ENCODE peak calls at places on chromosomes 2 and 18, in eight cellular contexts. K is PC-3, M is spleen, F is hepatocyte, X is neuronal stem cell, H is psoas muscle, W is aorta, J is GM23248. P is an unnamed sample.

GRCh38 chr18:2466978-2467377 is 104.3 kb downstream of the METTL4 start:
- DNase-seq in K (peak; percentile 12), M (no peak), F (no peak), X (no peak), H (no peak), W (no peak), J (no peak), P (no peak)

GRCh38 chr2:239275037-239275685 is 125.7 kb downstream of the HDAC4 start:
- DNase-seq in K (peak; percentile 87), M (peak; percentile 93), F (peak; percentile 67), X (no peak), H (peak; percentile 89), W (peak; percentile 90), J (peak; percentile 99), P (peak; percentile 89)

GRCh38 chr18:63260075-63260754 is 59.4 kb downstream of the BCL2 start:
- DNase-seq in K (no peak), M (no peak), F (no peak), X (no peak), H (no peak), W (no peak), J (no peak), P (no peak)

GRCh38 chr2:66674087-66674486 is 239.2 kb downstream of the MEIS1 start:
- DNase-seq in K (no peak), M (no peak), F (no peak), X (no peak), H (no peak), W (no peak), J (no peak), P (no peak)

GRCh38 chr2:529425-529824 is 147.8 kb downstream of the TMEM18 start:
- DNase-seq in K (peak; percentile 77), M (no peak), F (peak; percentile 20), X (no peak), H (no peak), W (no peak), J (peak; percentile 44), P (no peak)

GRCh38 chr18:3596324-3597158 is 146.6 kb downstream of the TGIF1 start:
- DNase-seq in K (peak; percentile 44), M (peak; percentile 90), F (peak; percentile 54), X (no peak), H (peak; percentile 57), W (peak; percentile 70), J (no peak), P (no peak)

GRCh38 chr2:157302492-157303099 is 23.0 kb downstream of the ERMN start:
- DNase-seq in K (peak; percentile 81), M (no peak), F (peak; percentile 81), X (peak; percentile 41), H (no peak), W (no peak), J (peak; percentile 81), P (no peak)

GRCh38 chr2:240647503-240648154 is 22.3 kb downstream of the GPR35 start:
- DNase-seq in K (no peak), M (no peak), F (no peak), X (no peak), H (no peak), W (peak; percentile 39), J (no peak), P (no peak)

GRCh38 chr18:59639821-59640220 is 57.4 kb downstream of the CCBE1 start:
- DNase-seq in K (no peak), M (no peak), F (no peak), X (no peak), H (no peak), W (no peak), J (peak; percentile 29), P (no peak)

GRCh38 chr2:36915627-36916026 is 50.7 kb downstream of the STRN start:
- DNase-seq in K (no peak), M (no peak), F (no peak), X (no peak), H (no peak), W (no peak), J (no peak), P (no peak)

GRCh38 chr2:72993585-72994280 is 76.4 kb downstream of the EMX1 start:
- DNase-seq in K (no peak), M (peak; percentile 52), F (no peak), X (no peak), H (no peak), W (no peak), J (peak; percentile 9), P (peak; percentile 49)

GRCh38 chr18:3234457-3234856 is 13.1 kb upstream of the MYL12A start:
- DNase-seq in K (no peak), M (no peak), F (no peak), X (no peak), H (no peak), W (no peak), J (no peak), P (no peak)

GRCh38 chr2:161243312-161243711 is 64.9 kb upstream of the PSMD14 start:
- DNase-seq in K (no peak), M (no peak), F (no peak), X (no peak), H (no peak), W (no peak), J (no peak), P (no peak)

GRCh38 chr2:17901246-17901645 is 22.8 kb downstream of the KCNS3 start:
- DNase-seq in K (no peak), M (no peak), F (no peak), X (no peak), H (peak; percentile 39), W (no peak), J (no peak), P (no peak)

GRCh38 chr2:158664987-158665386 is 130.1 kb upstream of the DAPL1 start:
- DNase-seq in K (no peak), M (no peak), F (no peak), X (no peak), H (no peak), W (no peak), J (peak; percentile 56), P (no peak)

GRCh38 chr2:160471950-160472349 is 21.7 kb downstream of the RBMS1 start:
- DNase-seq in K (no peak), M (no peak), F (no peak), X (no peak), H (no peak), W (no peak), J (peak; percentile 64), P (no peak)

GRCh38 chr2:40242315-40242714 is 209.6 kb downstream of the SLC8A1 start:
- DNase-seq in K (no peak), M (no peak), F (no peak), X (peak; percentile 24), H (no peak), W (no peak), J (no peak), P (no peak)
- H3K27ac ChIP-seq in K (no peak overlapping the region), M (no peak overlapping the region), F (no peak overlapping the region), X (no peak overlapping the region), H (no peak overlapping the region), W (no peak overlapping the region), J (no peak overlapping the region), P (no peak overlapping the region)

GRCh38 chr18:65954372-65954771 is 203.6 kb downstream of the CDH7 start:
- DNase-seq in K (no peak), M (no peak), F (no peak), X (no peak), H (no peak), W (no peak), J (no peak), P (no peak)
- H3K4me1 ChIP-seq in K (no peaks in the 10 kb centered on the region), M (no peaks in the 10 kb centered on the region), F (no peaks in the 10 kb centered on the region), X (no peaks in the 10 kb centered on the region), H (no peaks in the 10 kb centered on the region), W (no peaks in the 10 kb centered on the region), J (no peaks in the 10 kb centered on the region), P (no peaks in the 10 kb centered on the region)

GRCh38 chr2:62727876-62728566 is 22.5 kb downstream of the EHBP1 start:
- DNase-seq in K (no peak), M (no peak), F (no peak), X (no peak), H (no peak), W (no peak), J (no peak), P (no peak)
- H3K9me3 ChIP-seq in K (no peaks in the 10 kb centered on the region), M (peaks cover 30% of the 10 kb centered on the region), F (no peaks in the 10 kb centered on the region), X (peaks cover 17% of the 10 kb centered on the region), H (peaks cover 13% of the 10 kb centered on the region), W (no peaks in the 10 kb centered on the region), J (peaks cover 3% of the 10 kb centered on the region), P (peaks cover 17% of the 10 kb centered on the region)

DNA sequence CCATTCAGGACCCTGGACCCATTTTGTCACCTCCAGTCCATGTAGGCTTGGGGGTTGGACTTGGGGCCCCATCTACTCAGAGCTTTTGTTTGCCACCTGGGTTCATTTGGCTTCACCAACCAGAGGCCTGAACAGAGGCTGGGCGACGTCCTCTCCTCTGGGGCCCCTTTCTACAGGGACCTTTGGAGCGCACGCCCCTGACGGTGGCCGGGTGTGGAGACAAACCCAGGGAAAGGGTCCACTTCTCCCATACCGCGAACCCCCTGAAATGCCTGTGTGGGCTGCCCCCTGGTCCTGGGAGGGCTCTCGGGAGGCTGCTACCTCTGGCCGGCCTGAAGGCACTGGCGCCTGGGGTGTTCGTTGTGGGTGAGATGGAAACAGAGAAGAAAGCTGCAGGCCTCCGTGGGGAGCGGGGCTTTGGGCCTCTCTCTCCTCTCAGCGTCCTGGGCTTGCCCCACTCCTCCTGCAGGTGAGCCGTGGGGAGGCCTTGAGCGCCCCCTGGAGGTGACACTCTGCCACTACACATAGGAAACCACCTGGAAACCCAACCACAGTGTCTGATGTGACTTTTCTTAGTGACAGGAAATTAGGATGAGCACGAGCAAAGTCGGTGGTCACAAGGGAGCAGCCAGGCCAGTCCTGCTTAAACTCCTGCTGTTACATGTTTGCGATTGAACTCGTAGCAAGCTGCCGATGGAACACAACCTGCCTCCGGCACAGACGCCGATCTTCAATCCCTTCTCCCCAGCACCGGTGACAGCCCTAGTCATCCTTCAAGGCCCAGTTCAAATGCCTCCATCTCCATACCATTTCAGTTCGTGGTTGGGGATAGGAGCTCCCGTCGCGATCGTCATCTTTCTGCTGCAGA is 12.0 kb upstream of the NTSR2 start:
- DNase-seq in K (peak; percentile 78), M (peak; percentile 75), F (peak; percentile 62), X (peak; percentile 50), H (peak; percentile 46), W (no peak), J (peak; percentile 10), P (no peak)
- H3K27ac ChIP-seq in K (no peak overlapping the region), M (no peak overlapping the region), F (no peak overlapping the region), X (no peak overlapping the region), H (peak overlapping the region; percentile 83), W (no peak overlapping the region), J (no peak overlapping the region), P (no peak overlapping the region)